ENCODE peak calls at places on chromosomes 16 and 17, in five cellular contexts. B, I, L, S and J are unnamed samples.

GRCh38 chr16:10485698-10486382 is 94.6 kb downstream of the EMP2 start:
- DNase-seq in B (no peak), I (no peak), L (peak; percentile 79), S (no peak), J (no peak)

GRCh38 chr17:35969558-35970442 is 11.5 kb downstream of the CCL16 start:
- DNase-seq in B (peak; percentile 90), I (peak; percentile 60), L (peak; percentile 94), S (peak; percentile 73), J (peak; percentile 86)

GRCh38 chr17:51528116-51528515 is 267.8 kb downstream of the UTP18 start:
- DNase-seq in B (no peak), I (no peak), L (no peak), S (no peak), J (no peak)

GRCh38 chr17:75087558-75088453 is at the start of gene SLC16A5:
- DNase-seq in B (peak; percentile 99), I (peak; percentile 75), L (peak; percentile 97), S (peak; percentile 93), J (peak; percentile 65)

GRCh38 chr16:48432136-48432535 is 46.9 kb upstream of the SIAH1 start:
- DNase-seq in B (no peak), I (no peak), L (peak; percentile 9), S (no peak), J (no peak)

GRCh38 chr16:27818231-27818630 is 245.3 kb downstream of the GSG1L start:
- DNase-seq in B (no peak), I (no peak), L (no peak), S (no peak), J (no peak)

GRCh38 chr17:50767446-50767845 is at the start of gene ANKRD40CL:
- DNase-seq in B (peak; percentile 21), I (no peak), L (no peak), S (no peak), J (no peak)

GRCh38 chr17:9817086-9817485 is 4.8 kb downstream of the GSG1L2 start:
- DNase-seq in B (peak; percentile 80), I (peak; percentile 3), L (peak; percentile 87), S (peak; percentile 76), J (peak; percentile 8)

GRCh38 chr17:78396436-78397335 is 18.2 kb downstream of the PGS1 start:
- DNase-seq in B (no peak), I (no peak), L (no peak), S (no peak), J (no peak)

GRCh38 chr17:28335959-28336871 is 654 bp downstream of the TNFAIP1 start:
- DNase-seq in B (peak; percentile 90), I (no peak), L (peak; percentile 85), S (peak; percentile 94), J (peak; percentile 85)

GRCh38 chr16:68490829-68491575 is 42.7 kb upstream of the SMPD3 start:
- DNase-seq in B (peak; percentile 48), I (no peak), L (peak; percentile 84), S (no peak), J (no peak)

GRCh38 chr17:49890077-49890821 is 42.4 kb upstream of the TAC4 start:
- DNase-seq in B (peak; percentile 76), I (no peak), L (peak; percentile 73), S (no peak), J (no peak)

GRCh38 chr17:64118452-64118979 is 11.4 kb downstream of the ERN1 start:
- DNase-seq in B (peak; percentile 21), I (no peak), L (peak; percentile 33), S (no peak), J (no peak)

GRCh38 chr17:64358261-64358788 is 32.3 kb downstream of the PECAM1 start:
- DNase-seq in B (no peak), I (no peak), L (no peak), S (no peak), J (no peak)

GRCh38 chr17:81298991-81299733 is 4.1 kb upstream of the SLC38A10 start:
- DNase-seq in B (no peak), I (no peak), L (no peak), S (no peak), J (no peak)

GRCh38 chr17:21539146-21539545 is 153.2 kb upstream of the KCNJ18 start:
- DNase-seq in B (no peak), I (no peak), L (no peak), S (no peak), J (no peak)

GRCh38 chr17:51228177-51228576 is 31.7 kb downstream of the MBTD1 start:
- DNase-seq in B (no peak), I (no peak), L (no peak), S (peak; percentile 29), J (no peak)

GRCh38 chr17:412211-413015 is 59.8 kb upstream of the RPH3AL start:
- DNase-seq in B (no peak), I (no peak), L (peak; percentile 79), S (peak; percentile 60), J (peak; percentile 53)

GRCh38 chr16:68235105-68235881 is 634 bp downstream of the ESRP2 start:
- DNase-seq in B (peak; percentile 64), I (no peak), L (peak; percentile 86), S (no peak), J (no peak)

GRCh38 chr17:71412803-71413202 is 708.0 kb upstream of the SOX9 start:
- DNase-seq in B (no peak), I (no peak), L (peak; percentile 8), S (peak; percentile 94), J (no peak)

GRCh38 chr16:20916289-20916688 is 15.7 kb downstream of the LYRM1 start:
- DNase-seq in B (no peak), I (no peak), L (no peak), S (no peak), J (no peak)

GRCh38 chr16:88999457-89000206 is 22.6 kb upstream of the CBFA2T3 start:
- DNase-seq in B (peak; percentile 66), I (no peak), L (no peak), S (no peak), J (no peak)

GRCh38 chr17:79272666-79273219 is 198.1 kb downstream of the ENGASE start:
- DNase-seq in B (no peak), I (no peak), L (no peak), S (no peak), J (no peak)

GRCh38 chr16:78770353-78771091 is 671.1 kb downstream of the WWOX start:
- DNase-seq in B (peak; percentile 89), I (peak; percentile 77), L (peak; percentile 81), S (peak; percentile 65), J (peak; percentile 43)

GRCh38 chr16:27219161-27219560 is 15.8 kb downstream of the KDM8 start:
- DNase-seq in B (no peak), I (no peak), L (no peak), S (no peak), J (no peak)

GRCh38 chr17:4577386-4577993 is 6.8 kb upstream of the SMTNL2 start:
- DNase-seq in B (no peak), I (no peak), L (no peak), S (no peak), J (no peak)
- H2BK12ac ChIP-seq in B (no peak overlapping the region), I (peak overlapping the region; percentile 30), L (peak overlapping the region; percentile 4), S (no peak overlapping the region), J (peak overlapping the region; percentile 12)

DNA sequence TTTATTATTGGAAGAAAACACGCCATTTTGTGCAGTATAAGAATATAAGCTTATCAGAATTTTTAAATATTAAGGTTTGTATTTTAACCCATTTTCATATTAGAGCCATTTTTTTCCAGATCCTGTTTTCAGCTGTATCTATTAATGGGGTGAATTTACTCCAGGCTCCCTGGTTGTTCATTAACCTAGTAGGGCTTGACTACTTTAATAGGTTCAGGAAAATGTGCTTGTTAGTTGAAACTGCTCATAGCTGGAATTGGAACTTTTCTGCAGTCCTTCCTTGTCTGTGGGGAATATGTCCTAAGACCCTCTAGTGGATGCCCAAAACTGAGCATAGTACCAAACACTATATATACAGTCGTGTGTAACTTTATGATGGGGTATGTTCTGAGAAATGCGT is 28.0 kb downstream of the NFAT5 start:
- DNase-seq in B (no peak), I (no peak), L (no peak), S (no peak), J (no peak)
- H2BK12ac ChIP-seq in B (no peak overlapping the region), I (no peak overlapping the region), L (no peak overlapping the region), S (no peak overlapping the region), J (no peak overlapping the region)

GRCh38 chr16:67117716-67118115 is 8.0 kb downstream of the PHAF1 start:
- DNase-seq in B (no peak), I (no peak), L (peak; percentile 73), S (no peak), J (no peak)
- H2BK12ac ChIP-seq in B (no peak overlapping the region), I (no peak overlapping the region), L (no peak overlapping the region), S (no peak overlapping the region), J (no peak overlapping the region)

GRCh38 chr17:73320601-73321264 is 8.9 kb upstream of the CDC42EP4 start:
- DNase-seq in B (peak; percentile 27), I (no peak), L (no peak), S (no peak), J (no peak)
- H2BK12ac ChIP-seq in B (no peak overlapping the region), I (no peak overlapping the region), L (no peak overlapping the region), S (no peak overlapping the region), J (no peak overlapping the region)